ENCODE peak calls at places on chromosomes 11 and 22, in six cellular contexts. One of them, this sample, is unnamed.

GRCh38 chr11:78332872-78333271 is 84.7 kb downstream of the GAB2 start:
- DNase-seq in hepatocyte: no peak
- DNase-seq in A673: no peak
- DNase-seq in transverse colon: no peak
- DNase-seq in coronary artery: no peak
- DNase-seq in brain microvascular endothelial cell: no peak
- DNase-seq in this sample: no peak

GRCh38 chr22:18133452-18133851 is 16.5 kb upstream of the USP18 start:
- DNase-seq in hepatocyte: no peak
- DNase-seq in transverse colon: no peak
- DNase-seq in brain microvascular endothelial cell: no peak
- DNase-seq in A673: no peak
- DNase-seq in coronary artery: no peak
- DNase-seq in this sample: peak; percentile 26

GRCh38 chr22:40426671-40427070 is 56.3 kb downstream of the SGSM3 start:
- DNase-seq in brain microvascular endothelial cell: no peak
- DNase-seq in hepatocyte: no peak
- DNase-seq in transverse colon: no peak
- DNase-seq in A673: no peak
- DNase-seq in coronary artery: no peak
- DNase-seq in this sample: no peak

GRCh38 chr11:13189561-13190435 is 87.8 kb upstream of the BMAL1 start:
- DNase-seq in coronary artery: no peak
- DNase-seq in hepatocyte: no peak
- DNase-seq in A673: no peak
- DNase-seq in transverse colon: no peak
- DNase-seq in brain microvascular endothelial cell: no peak
- DNase-seq in this sample: peak; percentile 46

GRCh38 chr11:125193158-125193557 is 28.6 kb downstream of the PKNOX2 start:
- DNase-seq in brain microvascular endothelial cell: no peak
- DNase-seq in A673: no peak
- DNase-seq in transverse colon: no peak
- DNase-seq in hepatocyte: no peak
- DNase-seq in coronary artery: no peak
- DNase-seq in this sample: no peak

GRCh38 chr11:64186205-64187165 is 514 bp downstream of the STIP1 start:
- DNase-seq in hepatocyte: peak; percentile 47
- DNase-seq in A673: peak; percentile 45
- DNase-seq in coronary artery: no peak
- DNase-seq in transverse colon: peak; percentile 29
- DNase-seq in brain microvascular endothelial cell: no peak
- DNase-seq in this sample: peak; percentile 20

GRCh38 chr11:85464283-85464682 is 162.9 kb downstream of the DLG2 start:
- DNase-seq in coronary artery: no peak
- DNase-seq in brain microvascular endothelial cell: no peak
- DNase-seq in A673: peak; percentile 11
- DNase-seq in transverse colon: no peak
- DNase-seq in hepatocyte: no peak
- DNase-seq in this sample: no peak

GRCh38 chr22:26106412-26106811 is 62.9 kb upstream of the SEZ6L start:
- DNase-seq in hepatocyte: no peak
- DNase-seq in A673: no peak
- DNase-seq in transverse colon: no peak
- DNase-seq in coronary artery: no peak
- DNase-seq in brain microvascular endothelial cell: no peak
- DNase-seq in this sample: no peak

GRCh38 chr22:33213383-33214075 is 155.3 kb upstream of the SYN3 start:
- DNase-seq in coronary artery: no peak
- DNase-seq in A673: no peak
- DNase-seq in hepatocyte: no peak
- DNase-seq in transverse colon: no peak
- DNase-seq in brain microvascular endothelial cell: no peak
- DNase-seq in this sample: no peak

GRCh38 chr11:19955660-19956059 is 204.6 kb downstream of the DBX1 start:
- DNase-seq in hepatocyte: no peak
- DNase-seq in brain microvascular endothelial cell: no peak
- DNase-seq in transverse colon: no peak
- DNase-seq in A673: no peak
- DNase-seq in coronary artery: no peak
- DNase-seq in this sample: no peak

GRCh38 chr22:31143537-31143936 is 3.2 kb upstream of the PLA2G3 start:
- DNase-seq in A673: no peak
- DNase-seq in transverse colon: no peak
- DNase-seq in brain microvascular endothelial cell: no peak
- DNase-seq in coronary artery: no peak
- DNase-seq in hepatocyte: no peak
- DNase-seq in this sample: no peak

GRCh38 chr11:15779518-15779917 is 576.8 kb downstream of the SOX6 start:
- DNase-seq in brain microvascular endothelial cell: no peak
- DNase-seq in A673: no peak
- DNase-seq in transverse colon: no peak
- DNase-seq in coronary artery: no peak
- DNase-seq in hepatocyte: no peak
- DNase-seq in this sample: no peak

GRCh38 chr11:120097721-120098385 is 40.1 kb downstream of the TRIM29 start:
- DNase-seq in hepatocyte: no peak
- DNase-seq in transverse colon: no peak
- DNase-seq in brain microvascular endothelial cell: no peak
- DNase-seq in coronary artery: no peak
- DNase-seq in A673: no peak
- DNase-seq in this sample: no peak

GRCh38 chr22:19497245-19497644 is 17.5 kb downstream of the CDC45 start:
- DNase-seq in transverse colon: no peak
- DNase-seq in coronary artery: no peak
- DNase-seq in brain microvascular endothelial cell: peak; percentile 96
- DNase-seq in hepatocyte: no peak
- DNase-seq in A673: no peak
- DNase-seq in this sample: peak; percentile 93

GRCh38 chr22:44033287-44033686 is 9.2 kb downstream of the PARVB start:
- DNase-seq in transverse colon: no peak
- DNase-seq in hepatocyte: no peak
- DNase-seq in coronary artery: no peak
- DNase-seq in brain microvascular endothelial cell: no peak
- DNase-seq in A673: no peak
- DNase-seq in this sample: no peak

GRCh38 chr11:126817096-126817495 is 183.5 kb downstream of the KIRREL3 start:
- DNase-seq in brain microvascular endothelial cell: no peak
- DNase-seq in A673: no peak
- DNase-seq in coronary artery: no peak
- DNase-seq in transverse colon: no peak
- DNase-seq in hepatocyte: no peak
- DNase-seq in this sample: no peak

GRCh38 chr11:75240381-75241035 is at the start of gene TPBGL:
- DNase-seq in coronary artery: peak; percentile 63
- DNase-seq in A673: peak; percentile 63
- DNase-seq in brain microvascular endothelial cell: no peak
- DNase-seq in hepatocyte: peak; percentile 30
- DNase-seq in transverse colon: no peak
- DNase-seq in this sample: peak; percentile 21

GRCh38 chr22:40654522-40655167 is 18.1 kb upstream of the MRTFA start:
- DNase-seq in hepatocyte: peak; percentile 70
- DNase-seq in brain microvascular endothelial cell: peak; percentile 59
- DNase-seq in A673: peak; percentile 82
- DNase-seq in transverse colon: peak; percentile 37
- DNase-seq in coronary artery: no peak
- DNase-seq in this sample: peak; percentile 71

GRCh38 chr22:38032681-38033521 is 24.3 kb upstream of the PICK1 start:
- DNase-seq in hepatocyte: peak; percentile 45
- DNase-seq in transverse colon: no peak
- DNase-seq in brain microvascular endothelial cell: peak; percentile 74
- DNase-seq in A673: no peak
- DNase-seq in coronary artery: no peak
- DNase-seq in this sample: peak; percentile 85

GRCh38 chr22:36201630-36202312 is at the start of gene APOL4:
- DNase-seq in transverse colon: peak; percentile 66
- DNase-seq in hepatocyte: peak; percentile 56
- DNase-seq in brain microvascular endothelial cell: no peak
- DNase-seq in A673: peak; percentile 42
- DNase-seq in coronary artery: no peak
- DNase-seq in this sample: no peak

GRCh38 chr11:17978553-17979287 is 34.1 kb downstream of the SERGEF start:
- DNase-seq in A673: peak; percentile 47
- DNase-seq in brain microvascular endothelial cell: peak; percentile 33
- DNase-seq in transverse colon: peak; percentile 42
- DNase-seq in coronary artery: no peak
- DNase-seq in hepatocyte: peak; percentile 75
- DNase-seq in this sample: peak; percentile 64

GRCh38 chr11:130737866-130738431 is 178.3 kb downstream of the SNX19 start:
- DNase-seq in A673: no peak
- DNase-seq in hepatocyte: peak; percentile 41
- DNase-seq in brain microvascular endothelial cell: peak; percentile 74
- DNase-seq in coronary artery: no peak
- DNase-seq in transverse colon: no peak
- DNase-seq in this sample: peak; percentile 60

GRCh38 chr11:70322653-70323052 is 52.2 kb downstream of the PPFIA1 start:
- DNase-seq in coronary artery: no peak
- DNase-seq in hepatocyte: no peak
- DNase-seq in transverse colon: no peak
- DNase-seq in A673: no peak
- DNase-seq in brain microvascular endothelial cell: no peak
- DNase-seq in this sample: peak; percentile 62

GRCh38 chr11:65903068-65903481 is 2.9 kb upstream of the FOSL1 start:
- DNase-seq in A673: no peak
- DNase-seq in brain microvascular endothelial cell: peak; percentile 76
- DNase-seq in coronary artery: no peak
- DNase-seq in hepatocyte: peak; percentile 69
- DNase-seq in transverse colon: no peak
- DNase-seq in this sample: peak; percentile 58

GRCh38 chr11:45339754-45340519 is 53.8 kb upstream of the SYT13 start:
- DNase-seq in hepatocyte: peak; percentile 94
- DNase-seq in coronary artery: peak; percentile 94
- DNase-seq in brain microvascular endothelial cell: peak; percentile 84
- DNase-seq in A673: peak; percentile 98
- DNase-seq in transverse colon: peak; percentile 96
- DNase-seq in this sample: peak; percentile 87
- H3K4me3 ChIP-seq in hepatocyte: no peak overlapping the region
- H3K4me3 ChIP-seq in coronary artery: peak overlapping the region; percentile 55
- H3K4me3 ChIP-seq in brain microvascular endothelial cell: peak overlapping the region; percentile 9
- H3K4me3 ChIP-seq in A673: peak overlapping the region; percentile 15
- H3K4me3 ChIP-seq in transverse colon: peak overlapping the region; percentile 11
- H3K4me3 ChIP-seq in this sample: no peak overlapping the region

GRCh38 chr11:61113209-61113608 is 10.9 kb downstream of the CD5 start:
- DNase-seq in A673: no peak
- DNase-seq in hepatocyte: no peak
- DNase-seq in brain microvascular endothelial cell: no peak
- DNase-seq in transverse colon: no peak
- DNase-seq in coronary artery: no peak
- DNase-seq in this sample: no peak
- TF ChIP-seq CTCF in A673: no peak
- TF ChIP-seq CTCF in hepatocyte: no peak
- TF ChIP-seq CTCF in brain microvascular endothelial cell: no peak
- TF ChIP-seq CTCF in transverse colon: no peak
- TF ChIP-seq CTCF in coronary artery: no peak
- TF ChIP-seq CTCF in this sample: no peak

DNA sequence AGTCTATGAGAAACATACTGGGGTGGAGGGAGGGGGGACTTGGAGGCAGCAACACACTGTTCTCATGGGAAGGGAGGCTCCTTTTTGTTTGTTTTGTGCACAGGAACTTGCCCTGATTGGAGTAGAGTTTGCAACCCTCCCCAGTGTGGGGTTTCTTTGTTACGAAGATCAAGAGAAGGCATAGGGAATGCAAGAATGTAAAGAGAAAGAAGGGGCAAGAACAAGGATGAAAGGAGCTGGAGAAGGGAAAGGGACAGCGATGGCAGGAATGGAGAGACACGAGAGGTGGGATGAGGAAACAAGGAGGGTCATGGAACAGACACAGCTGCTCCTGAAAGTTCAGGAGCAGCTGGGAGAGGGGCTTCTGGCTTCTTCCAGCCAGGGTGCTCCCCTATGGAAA is 611.7 kb downstream of the NTM start:
- DNase-seq in A673: no peak
- DNase-seq in coronary artery: no peak
- DNase-seq in transverse colon: no peak
- DNase-seq in hepatocyte: no peak
- DNase-seq in brain microvascular endothelial cell: no peak
- DNase-seq in this sample: no peak
- H3K4me3 ChIP-seq in A673: no peak overlapping the region
- H3K4me3 ChIP-seq in coronary artery: no peak overlapping the region
- H3K4me3 ChIP-seq in transverse colon: no peak overlapping the region
- H3K4me3 ChIP-seq in hepatocyte: no peak overlapping the region
- H3K4me3 ChIP-seq in brain microvascular endothelial cell: no peak overlapping the region
- H3K4me3 ChIP-seq in this sample: no peak overlapping the region

GRCh38 chr11:128521697-128522062 is 65.7 kb downstream of the ETS1 start:
- DNase-seq in hepatocyte: no peak
- DNase-seq in coronary artery: peak; percentile 81
- DNase-seq in brain microvascular endothelial cell: no peak
- DNase-seq in A673: no peak
- DNase-seq in transverse colon: no peak
- DNase-seq in this sample: no peak

GRCh38 chr11:128520886-128521696 is 66.3 kb downstream of the ETS1 start:
- DNase-seq in transverse colon: no peak
- DNase-seq in hepatocyte: no peak
- DNase-seq in A673: no peak
- DNase-seq in brain microvascular endothelial cell: no peak
- DNase-seq in coronary artery: no peak
- DNase-seq in this sample: no peak

GRCh38 chr11:128523616-128524015 is 63.7 kb downstream of the ETS1 start:
- DNase-seq in brain microvascular endothelial cell: no peak
- DNase-seq in hepatocyte: no peak
- DNase-seq in A673: no peak
- DNase-seq in transverse colon: no peak
- DNase-seq in coronary artery: no peak
- DNase-seq in this sample: peak; percentile 69

GRCh38 chr11:128522943-128523518 is 64.3 kb downstream of the ETS1 start:
- DNase-seq in transverse colon: no peak
- DNase-seq in hepatocyte: no peak
- DNase-seq in brain microvascular endothelial cell: no peak
- DNase-seq in coronary artery: no peak
- DNase-seq in A673: no peak
- DNase-seq in this sample: no peak

DNA sequence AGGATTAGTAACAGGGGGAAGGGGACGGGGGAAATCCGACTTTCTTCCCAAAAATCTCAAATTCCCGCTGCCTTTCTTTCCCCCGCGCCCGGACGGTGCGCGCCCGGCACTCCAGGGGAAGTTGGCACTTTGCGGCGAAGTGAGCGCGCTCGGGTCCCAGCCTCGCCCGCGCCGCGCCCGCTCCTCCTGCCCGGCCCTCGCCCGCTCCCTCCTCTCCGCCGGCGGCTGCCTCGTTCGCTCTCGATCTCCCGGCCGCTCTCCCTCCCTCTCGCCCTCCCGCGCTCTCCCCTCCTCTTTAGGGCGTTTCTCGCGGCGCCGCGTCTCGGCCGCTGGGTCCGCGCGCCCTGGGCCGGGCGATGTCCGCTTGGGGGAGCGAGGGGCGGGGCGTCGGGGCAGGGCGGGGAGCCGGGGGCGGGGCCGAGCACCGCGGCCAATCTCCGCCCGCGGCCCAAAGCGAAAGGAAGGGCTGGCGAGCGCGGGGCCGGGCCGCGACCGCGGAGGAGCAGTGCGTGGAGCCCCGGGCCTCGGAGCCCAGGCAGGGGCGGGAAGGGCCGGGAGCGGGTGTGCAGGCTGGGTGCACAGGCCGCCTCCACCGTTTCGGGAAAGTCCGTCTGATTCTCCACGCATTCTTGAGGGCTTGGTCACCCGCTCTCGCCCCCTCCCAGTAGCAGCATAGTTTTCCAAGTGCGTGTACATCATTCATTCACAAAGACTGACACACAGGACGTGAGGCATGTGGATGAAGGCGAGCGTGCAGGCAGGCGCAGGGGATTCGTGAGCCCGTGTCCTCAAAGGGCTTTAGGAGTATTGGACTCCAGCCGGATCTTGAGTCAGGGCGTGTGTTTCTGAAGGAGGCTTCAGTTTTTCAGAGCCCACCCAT is 65.1 kb downstream of the ETS1 start:
- DNase-seq in brain microvascular endothelial cell: peak; percentile 99
- DNase-seq in A673: peak; percentile 89
- DNase-seq in transverse colon: peak; percentile 96
- DNase-seq in hepatocyte: peak; percentile 97
- DNase-seq in coronary artery: peak; percentile 95
- DNase-seq in this sample: peak; percentile 97
- TF ChIP-seq CTCF in brain microvascular endothelial cell: no peak
- TF ChIP-seq CTCF in A673: no peak
- TF ChIP-seq CTCF in transverse colon: no peak
- TF ChIP-seq CTCF in hepatocyte: no peak
- TF ChIP-seq CTCF in coronary artery: no peak
- TF ChIP-seq CTCF in this sample: no peak

This sample was measured in choroid plexus epithelial cell.